ENCODE peak calls at places on chromosomes 3 and 15, in four cellular contexts. F is SHP77, E is Kasumi-1, P is immature natural killer cell. G is an unnamed sample.

GRCh38 chr3:9135930-9136525 is 113.4 kb downstream of the SRGAP3 start:
- DNase-seq in F (no peak), E (no peak), P (no peak), G (no peak)

GRCh38 chr15:83971967-83972366 is 263.6 kb upstream of the GOLGA6L4 start:
- DNase-seq in P (no peak), E (no peak), F (no peak), G (no peak)

GRCh38 chr3:31671456-31671855 is 138.7 kb downstream of the STT3B start:
- DNase-seq in F (no peak), P (no peak), E (no peak), G (no peak)

GRCh38 chr3:124599779-124600693 is 130.2 kb upstream of the UMPS start:
- DNase-seq in F (no peak), P (no peak), E (no peak), G (no peak)

GRCh38 chr3:105518806-105519418 is 152.2 kb downstream of the ALCAM start:
- DNase-seq in F (peak), E (peak), P (peak), G (peak)

GRCh38 chr3:156617781-156618180 is 56.6 kb upstream of the TIPARP start:
- DNase-seq in E (no peak), F (no peak), P (no peak), G (no peak)

GRCh38 chr3:189361103-189361835 is 189.5 kb downstream of the TPRG1 start:
- DNase-seq in P (no peak), F (no peak), E (no peak), G (no peak)

GRCh38 chr15:64766041-64766440 is 9.3 kb downstream of the RBPMS2 start:
- DNase-seq in E (no peak), P (no peak), F (no peak), G (no peak)

GRCh38 chr15:33009026-33009425 is 185.5 kb downstream of the FMN1 start:
- DNase-seq in F (no peak), E (no peak), P (no peak), G (no peak)

GRCh38 chr3:196793224-196793623 is 53.6 kb downstream of the PAK2 start:
- DNase-seq in F (no peak), P (no peak), E (no peak), G (no peak)

GRCh38 chr3:55518451-55518850 is 31.3 kb upstream of the WNT5A start:
- DNase-seq in P (no peak), E (no peak), F (no peak), G (no peak)

GRCh38 chr15:39285066-39285465 is 295.8 kb upstream of the THBS1 start:
- DNase-seq in F (no peak), E (no peak), P (no peak), G (no peak)

GRCh38 chr3:9340450-9341009 is 22.3 kb upstream of the THUMPD3 start:
- DNase-seq in E (no peak), F (no peak), P (no peak), G (no peak)

GRCh38 chr3:179750720-179751328 is 98.0 kb downstream of the USP13 start:
- DNase-seq in E (peak), F (peak), P (no peak), G (peak)